ENCODE peak calls at places on chromosomes 7 and 10, in seven cellular contexts. Q is SK-N-SH, K is H1, Z is HepG2, N is NT2/D1, S is K562, X is HCT116. T is an unnamed sample.

GRCh38 chr7:42699415-42700178 is 212.3 kb downstream of the C7orf25 start:
- DNase-seq in Q (no peak), K (no peak), Z (no peak), N (no peak), S (no peak), X (no peak), T (no peak)

GRCh38 chr10:51386248-51386885 is 312.1 kb downstream of the PRKG1 start:
- DNase-seq in Q (no peak), K (no peak), Z (no peak), N (no peak), S (no peak), X (no peak), T (no peak)

GRCh38 chr7:51133992-51134391 is 182.6 kb downstream of the COBL start:
- DNase-seq in Q (no peak), K (no peak), Z (no peak), N (no peak), S (no peak), X (no peak), T (no peak)

GRCh38 chr10:114379631-114380041 is 24.7 kb downstream of the AFAP1L2 start:
- DNase-seq in Q (no peak), K (no peak), Z (no peak), N (no peak), S (no peak), X (no peak), T (no peak)

GRCh38 chr10:49652416-49653385 is 26.8 kb upstream of the C10orf53 start:
- DNase-seq in Q (no peak), K (no peak), Z (no peak), N (no peak), S (no peak), X (no peak), T (no peak)

GRCh38 chr7:11570922-11571550 is 261.0 kb downstream of the THSD7A start:
- DNase-seq in Q (no peak), K (no peak), Z (no peak), N (no peak), S (no peak), X (no peak), T (no peak)

GRCh38 chr7:104848386-104848990 is 165.5 kb upstream of the KMT2E start:
- DNase-seq in Q (peak), K (peak), Z (peak), N (peak), S (peak), X (peak), T (no peak)

GRCh38 chr10:67959839-67960476 is 75.5 kb downstream of the SIRT1 start:
- DNase-seq in Q (peak), K (no peak), Z (peak), N (no peak), S (no peak), X (no peak), T (no peak)

GRCh38 chr7:140744005-140744404 is 47.5 kb downstream of the NDUFB2 start:
- DNase-seq in Q (no peak), K (no peak), Z (peak), N (no peak), S (no peak), X (no peak), T (no peak)

GRCh38 chr7:1703475-1704325 is 33.6 kb downstream of the ELFN1 start:
- DNase-seq in Q (peak), K (no peak), Z (no peak), N (no peak), S (no peak), X (no peak), T (no peak)

GRCh38 chr7:7504910-7505704 is 30.6 kb downstream of the COL28A1 start:
- DNase-seq in Q (peak), K (no peak), Z (no peak), N (no peak), S (no peak), X (no peak), T (no peak)

GRCh38 chr7:141558544-141559183 is 7.5 kb downstream of the AGK start:
- DNase-seq in Q (no peak), K (no peak), Z (no peak), N (no peak), S (no peak), X (no peak), T (peak)

GRCh38 chr10:75978213-75978612 is 546.8 kb downstream of the LRMDA start:
- DNase-seq in Q (no peak), K (no peak), Z (no peak), N (no peak), S (no peak), X (no peak), T (no peak)

DNA sequence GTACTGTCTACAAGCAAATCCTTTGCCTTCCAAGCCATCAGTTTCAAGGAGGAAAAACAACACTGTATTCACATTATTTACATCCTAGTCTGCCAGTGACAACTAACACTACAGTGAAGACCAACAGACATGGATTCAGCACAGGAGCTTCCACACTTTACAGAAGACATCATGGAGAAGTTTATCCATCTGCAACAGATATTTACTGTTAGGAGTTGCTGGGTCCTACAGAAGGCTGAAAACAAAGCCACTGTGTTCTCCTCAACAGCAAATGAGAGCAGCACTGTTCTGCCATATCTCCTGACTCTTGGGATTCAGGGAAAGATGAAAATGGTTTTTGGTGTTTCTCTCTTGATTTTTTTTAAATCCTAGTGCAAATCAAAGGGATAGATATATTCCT is 31.9 kb downstream of the NAPEPLD start:
- DNase-seq in Q (no peak), K (no peak), Z (no peak), N (no peak), S (no peak), X (no peak), T (no peak)
- TF ChIP-seq YY1 in Q (no peak), K (no peak), Z (no peak), N (no peak), S (no peak), X (no peak), T (no peak)

GRCh38 chr7:149097088-149097487 is 6.6 kb upstream of the ZNF786 start:
- DNase-seq in Q (no peak), K (no peak), Z (no peak), N (peak), S (no peak), X (no peak), T (no peak)
- TF ChIP-seq YY1 in Q (no peak), K (no peak), Z (no peak), N (no peak), S (no peak), X (no peak), T (no peak)

GRCh38 chr7:98280791-98281756 is at the start of gene BRI3:
- DNase-seq in Q (peak), K (peak), Z (peak), N (peak), S (peak), X (peak), T (peak)

GRCh38 chr7:98282727-98283126 is 1.2 kb downstream of the BRI3 start:
- DNase-seq in Q (peak), K (no peak), Z (no peak), N (no peak), S (no peak), X (no peak), T (no peak)

GRCh38 chr7:98280296-98280695 is 1.2 kb upstream of the BRI3 start:
- DNase-seq in Q (no peak), K (no peak), Z (no peak), N (no peak), S (no peak), X (no peak), T (no peak)

GRCh38 chr7:98283127-98283886 is 1.8 kb downstream of the BRI3 start:
- DNase-seq in Q (peak), K (no peak), Z (no peak), N (no peak), S (no peak), X (no peak), T (no peak)

GRCh38 chr7:98281757-98282652 is 519 bp downstream of the BRI3 start:
- DNase-seq in Q (peak), K (no peak), Z (no peak), N (no peak), S (peak), X (no peak), T (no peak)
- TF ChIP-seq YY1 in Q (no peak), K (no peak), Z (no peak), N (no peak), S (no peak), X (no peak), T (no peak)

GRCh38 chr7:98976396-98977185 is 98.3 kb downstream of the TRRAP start:
- DNase-seq in Q (no peak), K (no peak), Z (no peak), N (no peak), S (no peak), X (no peak), T (no peak)

GRCh38 chr7:98970805-98971204 is 92.5 kb downstream of the TRRAP start:
- DNase-seq in Q (no peak), K (no peak), Z (no peak), N (no peak), S (no peak), X (no peak), T (no peak)

GRCh38 chr7:98978672-98979071 is 100.3 kb downstream of the TRRAP start:
- DNase-seq in Q (no peak), K (no peak), Z (no peak), N (no peak), S (no peak), X (no peak), T (no peak)

GRCh38 chr7:98974205-98974604 is 95.9 kb downstream of the TRRAP start:
- DNase-seq in Q (no peak), K (no peak), Z (no peak), N (no peak), S (no peak), X (no peak), T (no peak)

GRCh38 chr7:98974906-98975816 is 96.8 kb downstream of the TRRAP start:
- DNase-seq in Q (peak), K (no peak), Z (no peak), N (no peak), S (no peak), X (no peak), T (no peak)
- TF ChIP-seq YY1 in Q (no peak), K (no peak), Z (no peak), N (no peak), S (no peak), X (no peak), T (no peak)

GRCh38 chr7:40220421-40220911 is 85.7 kb downstream of the SUGCT start:
- DNase-seq in Q (no peak), K (no peak), Z (no peak), N (no peak), S (no peak), X (no peak), T (no peak)

GRCh38 chr7:40223451-40224112 is 88.8 kb downstream of the SUGCT start:
- DNase-seq in Q (no peak), K (no peak), Z (no peak), N (no peak), S (no peak), X (no peak), T (no peak)

GRCh38 chr7:40219917-40220316 is 85.1 kb downstream of the SUGCT start:
- DNase-seq in Q (no peak), K (no peak), Z (no peak), N (no peak), S (no peak), X (no peak), T (no peak)

DNA sequence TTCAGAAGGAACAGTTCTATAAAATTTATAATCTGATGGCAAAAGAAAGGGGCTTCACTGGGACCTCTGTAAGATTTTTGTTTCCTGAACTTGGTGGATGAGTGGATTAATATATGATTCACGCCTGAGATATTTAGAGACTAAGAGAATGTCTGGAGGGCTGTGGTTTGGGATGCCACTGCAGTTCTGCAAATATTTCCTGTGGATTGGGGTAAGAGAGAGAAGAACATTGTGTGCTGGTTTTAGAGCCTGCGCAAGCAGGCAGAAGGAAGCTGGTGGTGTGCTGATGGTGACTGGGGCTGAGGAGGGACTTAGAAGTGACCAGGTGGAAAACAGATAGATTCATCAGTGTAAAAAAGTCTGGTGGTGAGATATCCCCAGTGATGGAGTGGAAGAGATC is 87.0 kb downstream of the SUGCT start:
- DNase-seq in Q (no peak), K (no peak), Z (no peak), N (no peak), S (no peak), X (no peak), T (no peak)
- TF ChIP-seq YY1 in Q (peak), K (no peak), Z (no peak), N (no peak), S (no peak), X (no peak), T (no peak)

DNA sequence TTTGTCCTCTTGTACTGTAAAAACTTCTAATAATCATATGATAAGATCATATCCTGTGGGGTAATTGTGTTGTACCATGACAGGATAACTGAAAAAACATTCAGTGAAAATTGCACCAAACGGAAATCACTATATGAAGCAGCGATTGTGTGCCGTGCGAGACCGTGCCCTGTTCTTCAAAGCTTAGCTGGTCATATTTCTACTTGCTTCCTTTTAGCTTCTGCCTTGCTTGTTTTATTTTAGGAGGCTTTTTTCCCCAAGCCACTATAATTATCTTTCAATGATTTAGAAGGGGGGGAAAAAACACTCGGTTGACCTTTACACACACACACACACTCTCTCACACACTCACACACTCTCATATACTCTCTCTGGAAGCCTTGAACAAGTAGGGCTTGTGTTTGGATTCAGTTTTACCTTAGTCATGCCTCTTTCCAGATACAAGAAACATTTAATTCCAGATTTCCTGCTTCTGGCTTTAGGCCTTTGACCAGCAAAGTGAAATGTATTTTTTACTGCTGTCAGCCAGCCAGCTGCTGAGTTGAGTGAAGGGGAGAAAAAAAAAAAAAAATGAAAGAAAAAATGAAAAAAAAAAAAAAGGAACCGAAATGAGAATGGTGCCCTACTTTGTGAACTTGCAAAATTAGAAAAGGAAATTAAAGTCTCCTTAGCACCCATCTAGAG is 181.4 kb downstream of the ARID5B start:
- DNase-seq in Q (no peak), K (no peak), Z (peak), N (no peak), S (no peak), X (no peak), T (peak)
- TF ChIP-seq YY1 in Q (no peak), K (no peak), Z (no peak), N (no peak), S (no peak), X (no peak), T (no peak)

GRCh38 chr7:80943342-80943741 is 24.5 kb upstream of the SEMA3C start:
- DNase-seq in Q (no peak), K (no peak), Z (no peak), N (no peak), S (no peak), X (no peak), T (no peak)

GRCh38 chr7:80937336-80937735 is 18.5 kb upstream of the SEMA3C start:
- DNase-seq in Q (peak), K (no peak), Z (no peak), N (no peak), S (no peak), X (no peak), T (no peak)

GRCh38 chr7:80941206-80941758 is 22.4 kb upstream of the SEMA3C start:
- DNase-seq in Q (no peak), K (no peak), Z (no peak), N (no peak), S (no peak), X (no peak), T (no peak)

GRCh38 chr7:80940539-80941205 is 21.8 kb upstream of the SEMA3C start:
- DNase-seq in Q (no peak), K (no peak), Z (no peak), N (no peak), S (no peak), X (no peak), T (no peak)

DNA sequence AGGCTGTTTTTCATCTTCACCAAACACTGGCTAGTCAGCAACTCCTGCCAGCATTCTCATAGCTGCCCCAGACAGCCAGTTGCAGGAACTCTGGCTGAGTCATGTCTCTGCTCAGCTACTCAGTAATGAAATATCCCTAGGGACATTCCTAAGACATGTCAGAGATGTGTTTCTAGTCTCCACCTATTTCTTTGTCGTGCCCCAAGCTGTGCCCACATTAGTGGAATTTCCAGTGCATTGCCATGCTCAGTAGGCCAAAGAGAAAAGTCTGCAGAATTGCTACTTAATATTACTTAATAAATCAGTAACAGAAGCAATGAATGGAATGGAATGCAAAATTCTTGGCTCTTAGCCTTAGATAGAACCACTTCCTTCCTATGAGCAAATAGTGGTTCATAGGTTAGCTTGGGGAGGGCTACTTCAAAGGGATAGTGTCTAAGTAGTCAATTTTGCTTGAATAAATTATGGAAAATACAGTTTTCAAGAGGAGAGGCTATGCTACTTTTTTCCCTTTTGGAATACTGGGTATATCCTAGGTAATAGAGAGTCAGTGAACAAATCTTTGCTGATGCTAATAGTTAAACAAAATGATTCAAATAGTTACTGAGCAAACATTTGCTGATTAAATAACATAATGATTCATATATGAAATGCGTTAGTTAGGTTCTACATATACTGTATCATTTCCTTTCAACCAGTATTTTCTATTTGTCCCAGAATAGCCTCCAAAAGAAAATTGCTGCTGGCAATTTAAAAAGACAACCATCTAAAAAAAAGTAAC is 23.6 kb upstream of the SEMA3C start:
- DNase-seq in Q (peak), K (peak), Z (peak), N (no peak), S (no peak), X (peak), T (no peak)
- TF ChIP-seq YY1 in Q (peak), K (no peak), Z (no peak), N (no peak), S (no peak), X (no peak), T (no peak)

GRCh38 chr10:86732771-86733170 is 23.6 kb upstream of the BMPR1A start:
- DNase-seq in Q (no peak), K (no peak), Z (no peak), N (no peak), S (no peak), X (no peak), T (no peak)
- TF ChIP-seq YY1 in Q (no peak), K (no peak), Z (no peak), N (no peak), S (no peak), X (no peak), T (no peak)

DNA sequence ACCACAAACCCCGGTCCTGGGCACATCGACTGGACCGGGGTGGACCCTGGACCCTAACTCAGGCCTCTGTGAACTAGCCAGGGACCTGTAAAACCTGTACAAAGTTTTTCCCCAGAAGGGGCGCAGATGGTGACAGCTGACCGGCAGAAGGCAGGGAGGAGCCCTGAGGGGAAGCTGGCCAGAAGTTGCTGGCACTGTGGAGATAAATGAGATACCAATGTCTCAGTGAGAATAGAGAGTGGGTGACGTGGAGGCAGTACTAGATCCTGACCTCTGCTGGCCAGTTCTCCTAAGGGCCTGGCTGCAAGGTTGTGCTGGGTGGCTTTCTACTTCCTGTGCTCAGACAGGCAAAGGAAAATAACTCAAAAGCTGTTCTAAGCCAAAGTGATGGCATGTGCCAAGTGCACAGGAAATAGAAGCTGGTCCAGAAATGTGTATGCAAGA is 10.6 kb upstream of the TSPAN14 start:
- DNase-seq in Q (peak), K (no peak), Z (peak), N (no peak), S (peak), X (no peak), T (no peak)
- TF ChIP-seq YY1 in Q (no peak), K (no peak), Z (no peak), N (no peak), S (no peak), X (no peak), T (no peak)

T was measured in GM12878.